ENCODE peak calls at places on chromosomes 3 and 15, in seven cellular contexts. One of them, this sample, is unnamed.

GRCh38 chr3:149934524-149934923 is 36.2 kb downstream of the PFN2 start:
- DNase-seq in tibial artery: peak
- DNase-seq in kidney epithelial cell: no peak
- DNase-seq in stomach: no peak
- DNase-seq in A172: no peak
- DNase-seq in MG63: no peak
- DNase-seq in HEK293T: no peak
- DNase-seq in this sample: no peak

GRCh38 chr3:114899186-114899931 is 247.7 kb downstream of the ZBTB20 start:
- DNase-seq in HEK293T: no peak
- DNase-seq in tibial artery: no peak
- DNase-seq in A172: peak
- DNase-seq in MG63: no peak
- DNase-seq in kidney epithelial cell: peak
- DNase-seq in stomach: no peak
- DNase-seq in this sample: peak

GRCh38 chr3:5227812-5228211 is 40.3 kb downstream of the EDEM1 start:
- DNase-seq in tibial artery: no peak
- DNase-seq in kidney epithelial cell: no peak
- DNase-seq in stomach: no peak
- DNase-seq in HEK293T: no peak
- DNase-seq in MG63: no peak
- DNase-seq in A172: no peak
- DNase-seq in this sample: no peak

GRCh38 chr15:67080900-67081431 is 15.6 kb downstream of the SMAD3 start:
- DNase-seq in A172: peak
- DNase-seq in MG63: peak
- DNase-seq in tibial artery: peak
- DNase-seq in HEK293T: no peak
- DNase-seq in kidney epithelial cell: peak
- DNase-seq in stomach: no peak
- DNase-seq in this sample: no peak

GRCh38 chr3:192887047-192887446 is 30.6 kb downstream of the MB21D2 start:
- DNase-seq in kidney epithelial cell: no peak
- DNase-seq in stomach: no peak
- DNase-seq in MG63: peak
- DNase-seq in HEK293T: no peak
- DNase-seq in A172: peak
- DNase-seq in tibial artery: no peak
- DNase-seq in this sample: no peak

GRCh38 chr3:195003893-195004289 is 267.1 kb downstream of the XXYLT1 start:
- DNase-seq in tibial artery: no peak
- DNase-seq in stomach: no peak
- DNase-seq in kidney epithelial cell: no peak
- DNase-seq in MG63: no peak
- DNase-seq in A172: no peak
- DNase-seq in HEK293T: no peak
- DNase-seq in this sample: no peak

GRCh38 chr3:58093573-58094195 is 85.5 kb downstream of the FLNB start:
- DNase-seq in kidney epithelial cell: no peak
- DNase-seq in tibial artery: no peak
- DNase-seq in stomach: no peak
- DNase-seq in HEK293T: no peak
- DNase-seq in MG63: no peak
- DNase-seq in A172: peak
- DNase-seq in this sample: no peak

GRCh38 chr3:182183716-182184430 is 472.1 kb downstream of the SOX2 start:
- DNase-seq in stomach: no peak
- DNase-seq in kidney epithelial cell: no peak
- DNase-seq in A172: peak
- DNase-seq in HEK293T: no peak
- DNase-seq in tibial artery: no peak
- DNase-seq in MG63: no peak
- DNase-seq in this sample: no peak

GRCh38 chr15:44482088-44482487 is 54.7 kb downstream of the CTDSPL2 start:
- DNase-seq in kidney epithelial cell: no peak
- DNase-seq in tibial artery: no peak
- DNase-seq in stomach: no peak
- DNase-seq in HEK293T: no peak
- DNase-seq in A172: no peak
- DNase-seq in MG63: no peak
- DNase-seq in this sample: no peak